ENCODE peak calls at places on chromosomes 2 and 18, in nine cellular contexts. A, T, Z, R, C, M, L, D and Y are unnamed samples.

GRCh38 chr2:240373289-240373885 is 62.1 kb upstream of the GPC1 start:
- DNase-seq in Z (no peak), C (no peak), R (no peak), M (no peak), A (no peak), D (no peak), T (no peak), L (no peak), Y (no peak)

GRCh38 chr2:236505071-236505470 is 64.6 kb upstream of the ACKR3 start:
- DNase-seq in Z (no peak), R (no peak), D (no peak), C (no peak), A (no peak), M (no peak), L (peak; percentile 26), T (peak; percentile 65), Y (no peak)

GRCh38 chr18:41391616-41392610 is 563.1 kb upstream of the PIK3C3 start:
- DNase-seq in Z (peak; percentile 16), M (no peak), L (peak; percentile 78), D (no peak), A (no peak), C (peak; percentile 72), T (peak; percentile 5), R (peak; percentile 85), Y (no peak)

GRCh38 chr18:46408334-46408987 is 248.6 kb downstream of the LOXHD1 start:
- DNase-seq in D (no peak), C (peak; percentile 38), Z (no peak), A (no peak), T (no peak), M (no peak), L (peak; percentile 9), R (peak; percentile 47), Y (no peak)

GRCh38 chr2:41941831-41942230 is 106.0 kb upstream of the PKDCC start:
- DNase-seq in A (no peak), C (no peak), M (no peak), D (no peak), R (no peak), T (no peak), L (peak; percentile 55), Z (no peak), Y (no peak)

GRCh38 chr2:885230-886071 is 65.2 kb upstream of the SNTG2 start:
- DNase-seq in M (no peak), Z (no peak), A (no peak), D (no peak), R (no peak), L (no peak), T (no peak), C (no peak), Y (no peak)

GRCh38 chr2:152743004-152743403 is 24.6 kb downstream of the ARL6IP6 start:
- DNase-seq in T (no peak), M (no peak), A (no peak), Z (no peak), R (no peak), C (no peak), L (peak; percentile 48), D (no peak), Y (no peak)

GRCh38 chr2:171347591-171348032 is 86.2 kb downstream of the METTL8 start:
- DNase-seq in D (no peak), R (no peak), Z (no peak), C (no peak), M (no peak), A (peak; percentile 84), L (peak; percentile 93), T (peak; percentile 89), Y (no peak)

GRCh38 chr2:38108907-38109731 is 33.2 kb upstream of the CYP1B1 start:
- DNase-seq in C (no peak), T (no peak), D (no peak), M (no peak), Z (no peak), A (no peak), L (no peak), R (no peak), Y (no peak)

GRCh38 chr2:200862532-200863000 is 1.9 kb downstream of the CLK1 start:
- DNase-seq in C (no peak), L (peak; percentile 80), R (peak; percentile 9), D (no peak), M (no peak), T (peak; percentile 71), Z (peak; percentile 27), A (peak; percentile 28), Y (peak; percentile 60)

GRCh38 chr2:31429759-31430438 is 15.4 kb upstream of the XDH start:
- DNase-seq in R (no peak), D (no peak), Z (peak; percentile 11), C (no peak), A (no peak), M (no peak), L (no peak), T (peak; percentile 32), Y (no peak)

GRCh38 chr2:154470386-154470785 is 228.1 kb upstream of the KCNJ3 start:
- DNase-seq in A (no peak), M (no peak), L (no peak), R (no peak), T (no peak), D (no peak), Z (no peak), C (no peak), Y (no peak)

GRCh38 chr2:217469203-217469810 is 533.5 kb downstream of the TNS1 start:
- DNase-seq in M (no peak), D (no peak), T (peak; percentile 46), C (no peak), A (no peak), R (no peak), Z (no peak), L (no peak), Y (no peak)

GRCh38 chr18:24544141-24544498 is 83.7 kb downstream of the HRH4 start:
- DNase-seq in M (no peak), Z (no peak), D (no peak), C (no peak), L (peak; percentile 41), R (peak; percentile 74), A (no peak), T (peak; percentile 43), Y (no peak)

GRCh38 chr18:24773101-24773500 is 312.7 kb downstream of the HRH4 start:
- DNase-seq in L (no peak), M (no peak), R (no peak), C (no peak), D (no peak), A (no peak), Z (no peak), T (no peak), Y (no peak)

DNA sequence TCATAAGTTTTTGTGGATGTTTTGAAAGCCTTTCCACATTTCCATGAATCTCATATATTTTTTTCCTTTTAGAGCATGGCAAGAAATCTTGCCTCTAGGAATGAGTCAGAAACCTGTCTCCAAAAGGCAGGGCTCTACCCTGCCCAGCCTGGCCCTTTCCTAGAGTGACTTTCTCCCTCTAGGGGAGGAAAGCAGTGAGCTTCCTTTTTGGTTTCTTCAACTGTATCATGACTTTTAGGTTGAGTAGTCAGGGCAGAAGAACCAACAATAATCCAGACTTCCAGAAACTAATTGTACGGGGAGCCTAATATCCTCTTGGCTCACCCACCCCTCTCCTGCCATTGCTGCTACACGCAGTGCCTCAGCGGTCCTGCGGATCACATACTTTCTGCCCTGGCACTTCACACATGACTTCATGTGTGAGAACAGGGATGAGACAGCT is 300.3 kb downstream of the AGPS start:
- DNase-seq in C (no peak), Z (no peak), D (no peak), M (peak; percentile 25), A (no peak), L (no peak), R (no peak), T (no peak), Y (no peak)
- TF ChIP-seq CTCF in C (no peak), Z (no peak), D (peak; percentile 35), M (no peak), A (no peak), L (no peak), R (no peak), T (no peak), Y (no peak)

GRCh38 chr18:48274301-48274700 is 134.9 kb downstream of the ZBTB7C start:
- DNase-seq in C (no peak), R (no peak), T (no peak), Z (no peak), A (no peak), L (no peak), D (no peak), M (no peak), Y (no peak)
- TF ChIP-seq CTCF in C (no peak), R (no peak), T (no peak), Z (no peak), A (no peak), L (no peak), D (no peak), M (no peak), Y (no peak)

GRCh38 chr2:7007846-7008741 is 90.9 kb downstream of the RNF144A start:
- DNase-seq in L (peak; percentile 96), T (peak; percentile 65), M (peak; percentile 78), R (no peak), D (peak; percentile 81), A (no peak), Z (peak; percentile 73), C (no peak), Y (peak; percentile 70)

GRCh38 chr2:7004641-7005040 is 87.4 kb downstream of the RNF144A start:
- DNase-seq in R (no peak), M (no peak), A (no peak), L (no peak), C (no peak), D (no peak), T (no peak), Z (no peak), Y (no peak)

GRCh38 chr2:7010376-7010775 is 93.2 kb downstream of the RNF144A start:
- DNase-seq in A (peak; percentile 56), R (no peak), Z (no peak), L (peak; percentile 97), C (no peak), T (peak; percentile 95), M (peak; percentile 36), D (peak; percentile 61), Y (no peak)

GRCh38 chr2:7009207-7009911 is 92.1 kb downstream of the RNF144A start:
- DNase-seq in C (no peak), T (peak; percentile 37), Z (no peak), M (no peak), D (no peak), R (no peak), A (no peak), L (peak; percentile 83), Y (no peak)

DNA sequence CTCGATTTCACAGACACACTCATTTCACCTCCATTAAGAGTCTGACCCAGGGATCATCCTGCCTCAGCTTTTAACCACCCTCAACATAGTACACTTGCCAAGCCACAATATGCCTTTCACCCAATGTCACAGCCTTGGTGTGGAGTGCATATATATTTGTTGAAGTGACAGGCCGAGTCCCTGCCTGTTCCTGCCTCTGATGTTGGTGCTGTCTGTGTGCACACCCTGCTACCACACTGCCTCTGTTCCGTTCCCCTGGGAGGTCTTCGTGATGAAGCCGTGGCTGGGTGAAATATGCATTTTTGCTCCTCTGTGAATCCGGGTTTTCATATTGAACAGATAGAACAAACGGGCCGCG is 90.3 kb downstream of the RNF144A start:
- DNase-seq in M (no peak), Z (no peak), L (no peak), C (no peak), D (no peak), R (no peak), A (no peak), T (no peak), Y (no peak)
- TF ChIP-seq CTCF in M (no peak), Z (no peak), L (no peak), C (no peak), D (no peak), R (no peak), A (no peak), T (no peak), Y (no peak)

DNA sequence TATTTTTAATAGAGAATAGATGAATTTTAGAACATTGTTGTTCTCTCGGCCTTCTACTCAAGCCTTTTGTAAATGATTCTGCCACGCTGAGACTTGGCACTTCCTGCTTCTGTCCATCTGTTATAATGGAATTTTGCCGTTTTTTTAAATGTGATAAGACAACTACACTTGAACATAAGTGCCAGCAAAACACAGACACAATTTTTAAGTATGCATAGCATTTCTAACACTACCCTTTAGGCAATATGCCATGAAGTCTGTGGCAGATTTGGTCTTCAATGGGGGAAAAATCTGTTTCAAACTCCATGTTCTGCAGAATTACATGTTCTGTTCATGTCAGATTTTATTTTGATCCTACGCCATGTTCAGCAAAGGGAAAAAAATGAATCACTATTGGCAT is 1170.7 kb upstream of the SLC39A10 start:
- DNase-seq in R (no peak), T (no peak), M (no peak), C (no peak), D (no peak), A (no peak), Z (no peak), L (no peak), Y (no peak)
- TF ChIP-seq CTCF in R (no peak), T (no peak), M (no peak), C (no peak), D (no peak), A (no peak), Z (no peak), L (no peak), Y (no peak)